ENCODE peak calls at places on chromosomes 2 and 18, in seven cellular contexts. One of them, this sample, is unnamed.

GRCh38 chr2:75722687-75723086 is 12.0 kb upstream of the GCFC2 start:
- DNase-seq in T-helper 2 cell: no peak
- DNase-seq in activated CD8-positive, alpha-beta memory T cell treated with anti-CD3 and anti-CD28 coated beads for 24 hours: no peak
- DNase-seq in bronchial epithelial cell: no peak
- DNase-seq in HuH-7.5: no peak
- DNase-seq in stomach: no peak
- DNase-seq in stimulated activated CD4-positive, alpha-beta T cell treated with anti-CD3 and anti-CD28 coated beads, Interleukin-1b, Interleukin-23, amount 100 ng/mL, for 4 hours: no peak
- DNase-seq in this sample: no peak

GRCh38 chr2:62265116-62265515 is 69.2 kb downstream of the B3GNT2 start:
- DNase-seq in T-helper 2 cell: no peak
- DNase-seq in activated CD8-positive, alpha-beta memory T cell treated with anti-CD3 and anti-CD28 coated beads for 24 hours: no peak
- DNase-seq in bronchial epithelial cell: no peak
- DNase-seq in HuH-7.5: no peak
- DNase-seq in stomach: no peak
- DNase-seq in stimulated activated CD4-positive, alpha-beta T cell treated with anti-CD3 and anti-CD28 coated beads, Interleukin-1b, Interleukin-23, amount 100 ng/mL, for 4 hours: no peak
- DNase-seq in this sample: no peak

GRCh38 chr2:238851026-238851425 is 3.1 kb downstream of the TWIST2 start:
- DNase-seq in T-helper 2 cell: no peak
- DNase-seq in activated CD8-positive, alpha-beta memory T cell treated with anti-CD3 and anti-CD28 coated beads for 24 hours: peak; percentile 7
- DNase-seq in bronchial epithelial cell: no peak
- DNase-seq in HuH-7.5: no peak
- DNase-seq in stomach: no peak
- DNase-seq in stimulated activated CD4-positive, alpha-beta T cell treated with anti-CD3 and anti-CD28 coated beads, Interleukin-1b, Interleukin-23, amount 100 ng/mL, for 4 hours: no peak
- DNase-seq in this sample: no peak

GRCh38 chr2:96730212-96730611 is 9.7 kb downstream of the LMAN2L start:
- DNase-seq in T-helper 2 cell: no peak
- DNase-seq in activated CD8-positive, alpha-beta memory T cell treated with anti-CD3 and anti-CD28 coated beads for 24 hours: no peak
- DNase-seq in bronchial epithelial cell: peak; percentile 96
- DNase-seq in HuH-7.5: no peak
- DNase-seq in stomach: no peak
- DNase-seq in stimulated activated CD4-positive, alpha-beta T cell treated with anti-CD3 and anti-CD28 coated beads, Interleukin-1b, Interleukin-23, amount 100 ng/mL, for 4 hours: no peak
- DNase-seq in this sample: no peak

GRCh38 chr2:100281521-100282438 is 40.5 kb downstream of the LONRF2 start:
- DNase-seq in T-helper 2 cell: no peak
- DNase-seq in activated CD8-positive, alpha-beta memory T cell treated with anti-CD3 and anti-CD28 coated beads for 24 hours: no peak
- DNase-seq in bronchial epithelial cell: no peak
- DNase-seq in HuH-7.5: no peak
- DNase-seq in stomach: no peak
- DNase-seq in stimulated activated CD4-positive, alpha-beta T cell treated with anti-CD3 and anti-CD28 coated beads, Interleukin-1b, Interleukin-23, amount 100 ng/mL, for 4 hours: no peak
- DNase-seq in this sample: no peak

GRCh38 chr2:170665743-170666142 is 49.4 kb upstream of the SP5 start:
- DNase-seq in T-helper 2 cell: no peak
- DNase-seq in activated CD8-positive, alpha-beta memory T cell treated with anti-CD3 and anti-CD28 coated beads for 24 hours: no peak
- DNase-seq in bronchial epithelial cell: no peak
- DNase-seq in HuH-7.5: no peak
- DNase-seq in stomach: no peak
- DNase-seq in stimulated activated CD4-positive, alpha-beta T cell treated with anti-CD3 and anti-CD28 coated beads, Interleukin-1b, Interleukin-23, amount 100 ng/mL, for 4 hours: no peak
- DNase-seq in this sample: no peak

GRCh38 chr2:17226941-17227340 is 291.3 kb downstream of the RAD51AP2 start:
- DNase-seq in T-helper 2 cell: no peak
- DNase-seq in activated CD8-positive, alpha-beta memory T cell treated with anti-CD3 and anti-CD28 coated beads for 24 hours: no peak
- DNase-seq in bronchial epithelial cell: no peak
- DNase-seq in HuH-7.5: no peak
- DNase-seq in stomach: no peak
- DNase-seq in stimulated activated CD4-positive, alpha-beta T cell treated with anti-CD3 and anti-CD28 coated beads, Interleukin-1b, Interleukin-23, amount 100 ng/mL, for 4 hours: no peak
- DNase-seq in this sample: no peak

GRCh38 chr2:70615222-70615621 is 61.6 kb upstream of the TGFA start:
- DNase-seq in T-helper 2 cell: no peak
- DNase-seq in activated CD8-positive, alpha-beta memory T cell treated with anti-CD3 and anti-CD28 coated beads for 24 hours: no peak
- DNase-seq in bronchial epithelial cell: no peak
- DNase-seq in HuH-7.5: no peak
- DNase-seq in stomach: no peak
- DNase-seq in stimulated activated CD4-positive, alpha-beta T cell treated with anti-CD3 and anti-CD28 coated beads, Interleukin-1b, Interleukin-23, amount 100 ng/mL, for 4 hours: no peak
- DNase-seq in this sample: peak; percentile 5

GRCh38 chr2:44928660-44929471 is 12.6 kb upstream of the SIX3 start:
- DNase-seq in T-helper 2 cell: no peak
- DNase-seq in activated CD8-positive, alpha-beta memory T cell treated with anti-CD3 and anti-CD28 coated beads for 24 hours: no peak
- DNase-seq in bronchial epithelial cell: no peak
- DNase-seq in HuH-7.5: no peak
- DNase-seq in stomach: no peak
- DNase-seq in stimulated activated CD4-positive, alpha-beta T cell treated with anti-CD3 and anti-CD28 coated beads, Interleukin-1b, Interleukin-23, amount 100 ng/mL, for 4 hours: no peak
- DNase-seq in this sample: no peak

GRCh38 chr18:13576598-13576997 is 149.8 kb downstream of the FAM210A start:
- DNase-seq in T-helper 2 cell: no peak
- DNase-seq in activated CD8-positive, alpha-beta memory T cell treated with anti-CD3 and anti-CD28 coated beads for 24 hours: no peak
- DNase-seq in bronchial epithelial cell: no peak
- DNase-seq in HuH-7.5: no peak
- DNase-seq in stomach: no peak
- DNase-seq in stimulated activated CD4-positive, alpha-beta T cell treated with anti-CD3 and anti-CD28 coated beads, Interleukin-1b, Interleukin-23, amount 100 ng/mL, for 4 hours: no peak
- DNase-seq in this sample: no peak

GRCh38 chr2:23009545-23010149 is 375.3 kb upstream of the KLHL29 start:
- DNase-seq in T-helper 2 cell: no peak
- DNase-seq in activated CD8-positive, alpha-beta memory T cell treated with anti-CD3 and anti-CD28 coated beads for 24 hours: no peak
- DNase-seq in bronchial epithelial cell: no peak
- DNase-seq in HuH-7.5: no peak
- DNase-seq in stomach: no peak
- DNase-seq in stimulated activated CD4-positive, alpha-beta T cell treated with anti-CD3 and anti-CD28 coated beads, Interleukin-1b, Interleukin-23, amount 100 ng/mL, for 4 hours: no peak
- DNase-seq in this sample: peak; percentile 83

GRCh38 chr2:190679813-190680591 is 31.1 kb downstream of the NAB1 start:
- DNase-seq in T-helper 2 cell: no peak
- DNase-seq in activated CD8-positive, alpha-beta memory T cell treated with anti-CD3 and anti-CD28 coated beads for 24 hours: peak; percentile 73
- DNase-seq in bronchial epithelial cell: peak; percentile 32
- DNase-seq in HuH-7.5: peak; percentile 24
- DNase-seq in stomach: peak; percentile 49
- DNase-seq in stimulated activated CD4-positive, alpha-beta T cell treated with anti-CD3 and anti-CD28 coated beads, Interleukin-1b, Interleukin-23, amount 100 ng/mL, for 4 hours: peak; percentile 18
- DNase-seq in this sample: no peak

GRCh38 chr2:100654611-100655010 is 91.8 kb downstream of the PDCL3 start:
- DNase-seq in T-helper 2 cell: no peak
- DNase-seq in activated CD8-positive, alpha-beta memory T cell treated with anti-CD3 and anti-CD28 coated beads for 24 hours: peak; percentile 43
- DNase-seq in bronchial epithelial cell: no peak
- DNase-seq in HuH-7.5: no peak
- DNase-seq in stomach: no peak
- DNase-seq in stimulated activated CD4-positive, alpha-beta T cell treated with anti-CD3 and anti-CD28 coated beads, Interleukin-1b, Interleukin-23, amount 100 ng/mL, for 4 hours: no peak
- DNase-seq in this sample: no peak

GRCh38 chr2:20180676-20181648 is 44.0 kb downstream of the SDC1 start:
- DNase-seq in T-helper 2 cell: no peak
- DNase-seq in activated CD8-positive, alpha-beta memory T cell treated with anti-CD3 and anti-CD28 coated beads for 24 hours: no peak
- DNase-seq in bronchial epithelial cell: no peak
- DNase-seq in HuH-7.5: no peak
- DNase-seq in stomach: no peak
- DNase-seq in stimulated activated CD4-positive, alpha-beta T cell treated with anti-CD3 and anti-CD28 coated beads, Interleukin-1b, Interleukin-23, amount 100 ng/mL, for 4 hours: no peak
- DNase-seq in this sample: no peak

GRCh38 chr2:235091421-235091820 is 139.6 kb downstream of the SH3BP4 start:
- DNase-seq in T-helper 2 cell: no peak
- DNase-seq in activated CD8-positive, alpha-beta memory T cell treated with anti-CD3 and anti-CD28 coated beads for 24 hours: no peak
- DNase-seq in bronchial epithelial cell: no peak
- DNase-seq in HuH-7.5: no peak
- DNase-seq in stomach: no peak
- DNase-seq in stimulated activated CD4-positive, alpha-beta T cell treated with anti-CD3 and anti-CD28 coated beads, Interleukin-1b, Interleukin-23, amount 100 ng/mL, for 4 hours: no peak
- DNase-seq in this sample: no peak

GRCh38 chr2:661215-661635 is 16.0 kb downstream of the TMEM18 start:
- DNase-seq in T-helper 2 cell: no peak
- DNase-seq in activated CD8-positive, alpha-beta memory T cell treated with anti-CD3 and anti-CD28 coated beads for 24 hours: peak; percentile 19
- DNase-seq in bronchial epithelial cell: no peak
- DNase-seq in HuH-7.5: no peak
- DNase-seq in stomach: no peak
- DNase-seq in stimulated activated CD4-positive, alpha-beta T cell treated with anti-CD3 and anti-CD28 coated beads, Interleukin-1b, Interleukin-23, amount 100 ng/mL, for 4 hours: no peak
- DNase-seq in this sample: no peak

GRCh38 chr18:28494151-28494550 is 317.2 kb upstream of the CDH2 start:
- DNase-seq in T-helper 2 cell: no peak
- DNase-seq in activated CD8-positive, alpha-beta memory T cell treated with anti-CD3 and anti-CD28 coated beads for 24 hours: no peak
- DNase-seq in bronchial epithelial cell: no peak
- DNase-seq in HuH-7.5: no peak
- DNase-seq in stomach: no peak
- DNase-seq in stimulated activated CD4-positive, alpha-beta T cell treated with anti-CD3 and anti-CD28 coated beads, Interleukin-1b, Interleukin-23, amount 100 ng/mL, for 4 hours: no peak
- DNase-seq in this sample: no peak

GRCh38 chr2:68901199-68901515 is 30.0 kb upstream of the BMP10 start:
- DNase-seq in T-helper 2 cell: no peak
- DNase-seq in activated CD8-positive, alpha-beta memory T cell treated with anti-CD3 and anti-CD28 coated beads for 24 hours: no peak
- DNase-seq in bronchial epithelial cell: peak; percentile 28
- DNase-seq in HuH-7.5: no peak
- DNase-seq in stomach: no peak
- DNase-seq in stimulated activated CD4-positive, alpha-beta T cell treated with anti-CD3 and anti-CD28 coated beads, Interleukin-1b, Interleukin-23, amount 100 ng/mL, for 4 hours: no peak
- DNase-seq in this sample: no peak

GRCh38 chr2:67397143-67397986 is at the start of gene ETAA1:
- DNase-seq in T-helper 2 cell: peak; percentile 91
- DNase-seq in activated CD8-positive, alpha-beta memory T cell treated with anti-CD3 and anti-CD28 coated beads for 24 hours: peak; percentile 97
- DNase-seq in bronchial epithelial cell: peak; percentile 68
- DNase-seq in HuH-7.5: peak; percentile 82
- DNase-seq in stomach: peak; percentile 93
- DNase-seq in stimulated activated CD4-positive, alpha-beta T cell treated with anti-CD3 and anti-CD28 coated beads, Interleukin-1b, Interleukin-23, amount 100 ng/mL, for 4 hours: peak; percentile 88
- DNase-seq in this sample: peak; percentile 63

GRCh38 chr2:156380117-156380645 is 47.7 kb upstream of the NR4A2 start:
- DNase-seq in T-helper 2 cell: no peak
- DNase-seq in activated CD8-positive, alpha-beta memory T cell treated with anti-CD3 and anti-CD28 coated beads for 24 hours: no peak
- DNase-seq in bronchial epithelial cell: no peak
- DNase-seq in HuH-7.5: peak; percentile 23
- DNase-seq in stomach: no peak
- DNase-seq in stimulated activated CD4-positive, alpha-beta T cell treated with anti-CD3 and anti-CD28 coated beads, Interleukin-1b, Interleukin-23, amount 100 ng/mL, for 4 hours: no peak
- DNase-seq in this sample: no peak

GRCh38 chr2:168669151-168669550 is 133.3 kb upstream of the NOSTRIN start:
- DNase-seq in T-helper 2 cell: no peak
- DNase-seq in activated CD8-positive, alpha-beta memory T cell treated with anti-CD3 and anti-CD28 coated beads for 24 hours: no peak
- DNase-seq in bronchial epithelial cell: no peak
- DNase-seq in HuH-7.5: no peak
- DNase-seq in stomach: no peak
- DNase-seq in stimulated activated CD4-positive, alpha-beta T cell treated with anti-CD3 and anti-CD28 coated beads, Interleukin-1b, Interleukin-23, amount 100 ng/mL, for 4 hours: no peak
- DNase-seq in this sample: no peak